ENCODE peak calls at places on chromosomes 16 and 17, in five cellular contexts. D, Y, F, N and B are unnamed samples. For H3K4me1, the result is how much of the 10 kb centered on the place peaks cover.

GRCh38 chr16:66487580-66488235 is 60.6 kb downstream of the BEAN1 start:
- DNase-seq in D (no peak), Y (no peak), F (peak), N (no peak), B (no peak)

GRCh38 chr17:65055708-65056638 is 567 bp downstream of the GNA13 start:
- DNase-seq in D (peak), Y (peak), F (peak), N (peak), B (peak)

GRCh38 chr17:72476575-72476986 is 355.8 kb downstream of the SOX9 start:
- DNase-seq in D (no peak), Y (no peak), F (no peak), N (no peak), B (no peak)

GRCh38 chr16:58913456-58913855 is 179.3 kb upstream of the GOT2 start:
- DNase-seq in D (no peak), Y (no peak), F (no peak), N (no peak), B (no peak)

GRCh38 chr16:67673712-67674580 is 7.3 kb downstream of the C16orf86 start:
- DNase-seq in D (peak), Y (peak), F (peak), N (peak), B (peak)

GRCh38 chr16:53745126-53745525 is 41.2 kb downstream of the FTO start:
- DNase-seq in D (no peak), Y (no peak), F (no peak), N (no peak), B (no peak)

GRCh38 chr17:8806206-8807069 is 7.3 kb upstream of the MFSD6L start:
- DNase-seq in D (no peak), Y (no peak), F (no peak), N (no peak), B (no peak)

GRCh38 chr17:51035436-51035835 is 85.2 kb downstream of the SPAG9 start:
- DNase-seq in D (no peak), Y (no peak), F (no peak), N (no peak), B (no peak)

GRCh38 chr17:46875849-46876352 is 24.5 kb downstream of the WNT9B start:
- DNase-seq in D (no peak), Y (no peak), F (no peak), N (no peak), B (no peak)

GRCh38 chr16:86198201-86199118 is 299.5 kb downstream of the IRF8 start:
- DNase-seq in D (no peak), Y (no peak), F (no peak), N (no peak), B (no peak)

GRCh38 chr16:75415169-75415908 is 18.0 kb downstream of the CFDP1 start:
- DNase-seq in D (no peak), Y (no peak), F (no peak), N (no peak), B (no peak)

GRCh38 chr16:82859638-82860037 is 232.9 kb downstream of the CDH13 start:
- DNase-seq in D (no peak), Y (no peak), F (no peak), N (no peak), B (no peak)

GRCh38 chr16:11675561-11676511 is 7.6 kb downstream of the SNN start:
- DNase-seq in D (peak), Y (peak), F (peak), N (peak), B (no peak)

GRCh38 chr16:4746991-4747574 is 12.7 kb downstream of the DNAAF8 start:
- DNase-seq in D (no peak), Y (no peak), F (no peak), N (no peak), B (no peak)

DNA sequence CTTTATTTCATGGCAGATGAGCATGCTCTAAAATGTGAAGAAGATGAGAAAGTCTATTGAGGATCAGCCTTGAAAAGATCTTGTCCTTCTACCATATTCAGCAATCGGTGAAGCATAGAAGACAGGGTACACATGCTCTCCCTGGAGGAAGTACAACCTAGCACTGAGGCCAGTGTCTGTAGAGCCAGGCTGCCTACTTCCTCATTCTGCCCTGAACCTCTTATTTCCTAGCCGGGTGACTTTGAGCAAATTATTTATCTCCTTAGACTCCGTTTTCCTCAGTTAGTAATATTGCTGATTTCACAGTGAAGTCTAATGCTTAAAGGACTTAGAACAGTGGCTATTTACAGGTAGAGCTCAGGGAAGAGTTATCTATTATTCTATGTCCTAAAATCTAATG is 58.4 kb downstream of the TMEM100 start:
- DNase-seq in D (no peak), Y (no peak), F (no peak), N (no peak), B (no peak)
- H3K4me1 ChIP-seq in D (under half), Y (under half), F (under half), N (under half), B (under half)

DNA sequence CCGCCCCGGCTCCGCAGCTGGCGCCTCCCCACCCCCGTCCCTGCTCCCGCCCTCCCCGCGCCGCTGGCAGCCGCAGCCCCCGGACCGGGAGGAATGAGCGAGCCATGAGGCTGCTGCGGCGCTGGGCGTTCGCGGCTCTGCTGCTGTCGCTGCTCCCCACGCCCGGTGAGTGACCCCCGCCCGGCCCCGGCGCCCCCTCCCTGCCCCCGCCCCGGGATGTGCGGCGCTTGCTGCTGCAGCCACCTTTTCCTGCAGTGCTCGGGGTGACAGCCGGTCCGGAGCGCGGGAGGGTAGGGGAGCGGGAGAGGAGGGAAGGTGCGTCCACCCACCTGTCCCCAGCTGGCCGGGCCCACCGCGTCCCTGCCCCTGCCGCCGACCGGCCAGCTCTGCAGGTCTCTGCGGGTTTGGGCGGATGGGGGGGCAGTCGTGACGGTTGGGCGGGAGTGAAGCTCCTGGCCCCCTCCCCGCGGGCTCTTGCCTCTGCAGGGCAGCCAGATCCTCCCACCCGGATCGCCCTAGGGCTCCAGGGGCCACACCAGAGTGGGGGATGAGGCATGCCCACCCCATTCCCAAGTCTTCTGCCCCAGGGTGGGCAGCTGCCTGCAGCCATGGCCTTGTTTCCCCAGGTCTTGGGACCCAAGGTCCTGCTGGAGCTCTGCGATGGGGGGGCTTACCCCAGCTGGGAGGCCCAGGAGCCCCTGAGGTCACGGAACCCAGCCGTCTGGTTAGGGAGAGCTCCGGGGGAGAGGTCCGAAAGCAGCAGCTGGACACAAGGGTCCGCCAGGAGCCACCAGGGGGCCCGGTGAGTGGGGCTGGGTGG is 518 bp downstream of the ADAM11 start:
- DNase-seq in D (no peak), Y (no peak), F (no peak), N (no peak), B (peak)
- TF ChIP-seq CTCF in D (no peak), Y (no peak), F (no peak), N (no peak), B (no peak)

GRCh38 chr16:84804326-84804725 is 15.5 kb upstream of the CRISPLD2 start:
- DNase-seq in D (no peak), Y (no peak), F (no peak), N (no peak), B (no peak)
- H3K4me1 ChIP-seq in D (under half), Y (under half), F (under half), N (under half), B (under half)

GRCh38 chr17:7438656-7439460 is 454 bp upstream of the FGF11 start:
- DNase-seq in D (no peak), Y (no peak), F (no peak), N (no peak), B (no peak)

GRCh38 chr17:7440823-7441174 is 1.5 kb downstream of the FGF11 start:
- DNase-seq in D (peak), Y (no peak), F (no peak), N (peak), B (peak)

GRCh38 chr17:7440113-7440822 is 956 bp downstream of the FGF11 start:
- DNase-seq in D (peak), Y (peak), F (peak), N (peak), B (peak)

GRCh38 chr17:7438050-7438614 is 1.2 kb upstream of the FGF11 start:
- DNase-seq in D (peak), Y (peak), F (peak), N (peak), B (no peak)

GRCh38 chr17:7439462-7440112 is at the start of gene FGF11:
- DNase-seq in D (no peak), Y (no peak), F (no peak), N (no peak), B (peak)
- TF ChIP-seq CTCF in D (no peak), Y (no peak), F (no peak), N (no peak), B (no peak)